ENCODE peak calls at places on chromosomes 12 and 14, in ten cellular contexts. F, G, V, H, S, Q, A, N, W and P are unnamed samples.

GRCh38 chr14:91146661-91147060 is 32.8 kb downstream of the DGLUCY start:
- DNase-seq in F (peak; percentile 52), S (no peak), V (no peak), W (no peak), A (no peak), G (no peak), N (no peak), Q (no peak), H (no peak), P (no peak)

GRCh38 chr14:21300892-21301291 is 21.0 kb downstream of the RPGRIP1 start:
- DNase-seq in S (no peak), N (no peak), F (peak; percentile 53), W (no peak), H (no peak), G (no peak), A (no peak), Q (no peak), V (no peak), P (peak; percentile 11)

GRCh38 chr12:71838231-71838630 is 1.3 kb upstream of the TBC1D15 start:
- DNase-seq in N (no peak), S (no peak), F (no peak), V (no peak), H (no peak), W (no peak), G (no peak), A (no peak), Q (no peak), P (no peak)

GRCh38 chr14:35221462-35221861 is 70.7 kb upstream of the PSMA6 start:
- DNase-seq in V (no peak), A (no peak), Q (no peak), G (peak; percentile 28), S (no peak), F (no peak), W (no peak), H (no peak), N (no peak), P (no peak)

GRCh38 chr12:116346751-116347150 is 69.3 kb upstream of the MED13L start:
- DNase-seq in G (peak; percentile 85), A (peak; percentile 30), V (peak; percentile 18), Q (no peak), F (no peak), N (no peak), H (no peak), W (peak; percentile 57), S (peak; percentile 47), P (peak; percentile 72)

GRCh38 chr14:54893151-54893760 is 9.4 kb downstream of the GCH1 start:
- DNase-seq in H (no peak), Q (no peak), G (peak; percentile 80), F (no peak), A (no peak), N (peak; percentile 41), V (peak; percentile 60), S (peak; percentile 56), W (no peak), P (peak; percentile 87)

GRCh38 chr12:47763481-47764344 is 5.0 kb upstream of the RAPGEF3 start:
- DNase-seq in W (no peak), H (no peak), G (peak; percentile 61), N (no peak), V (peak; percentile 71), F (no peak), S (no peak), A (no peak), Q (no peak), P (peak; percentile 93)

GRCh38 chr12:31326689-31327659 is 1.0 kb upstream of the SINHCAF start:
- DNase-seq in H (no peak), S (no peak), Q (no peak), W (no peak), V (no peak), G (no peak), A (no peak), F (no peak), N (no peak), P (no peak)

GRCh38 chr12:115944392-115944742 is 333.1 kb downstream of the MED13L start:
- DNase-seq in A (no peak), F (no peak), V (no peak), G (no peak), N (no peak), S (no peak), Q (no peak), H (no peak), W (no peak), P (no peak)

GRCh38 chr12:42957136-42957535 is 367.6 kb upstream of the PRICKLE1 start:
- DNase-seq in Q (no peak), N (no peak), H (no peak), V (no peak), S (no peak), A (peak; percentile 29), F (no peak), G (no peak), W (no peak), P (no peak)

GRCh38 chr12:78684419-78684818 is 180.2 kb upstream of the SYT1 start:
- DNase-seq in S (no peak), H (no peak), V (no peak), N (no peak), G (no peak), A (no peak), Q (no peak), W (no peak), F (no peak), P (no peak)

GRCh38 chr12:85278598-85279448 is 1.2 kb upstream of the ALX1 start:
- DNase-seq in V (no peak), G (no peak), H (no peak), Q (no peak), A (no peak), S (no peak), N (no peak), F (no peak), W (no peak), P (no peak)

DNA sequence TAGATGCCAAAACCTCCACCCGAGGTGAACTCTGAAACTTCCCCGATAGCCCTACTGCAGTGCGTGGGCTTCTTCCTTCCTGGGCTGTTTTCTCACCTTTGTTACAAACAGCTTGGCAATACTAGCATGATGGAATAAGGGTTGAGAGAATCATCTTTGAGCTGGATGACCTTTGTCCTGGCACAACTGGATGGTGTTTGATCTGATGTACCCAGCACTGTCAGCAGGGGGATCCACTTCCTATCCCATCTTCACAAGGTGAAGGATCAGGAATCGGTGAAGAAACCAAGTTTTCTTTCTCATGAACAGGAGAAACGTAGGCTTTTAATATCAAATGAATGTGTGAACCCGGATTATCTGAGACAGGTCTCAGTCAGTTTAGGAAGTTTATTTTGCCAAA is 19.5 kb upstream of the LRRC10 start:
- DNase-seq in A (no peak), Q (no peak), S (no peak), W (no peak), F (no peak), N (no peak), V (no peak), H (no peak), G (peak; percentile 27), P (peak; percentile 23)
- TF ChIP-seq CTCF in A (no peak), Q (no peak), S (no peak), W (peak; percentile 36), F (no peak), N (no peak), V (peak; percentile 57), H (no peak), G (no peak), P (peak; percentile 35)

GRCh38 chr12:129186952-129187351 is 333.7 kb downstream of the GLT1D1 start:
- DNase-seq in F (no peak), S (no peak), V (no peak), N (no peak), Q (no peak), W (no peak), G (no peak), A (no peak), H (no peak), P (no peak)
- TF ChIP-seq CTCF in F (no peak), S (no peak), V (no peak), N (no peak), Q (no peak), W (no peak), G (no peak), A (no peak), H (no peak), P (no peak)

DNA sequence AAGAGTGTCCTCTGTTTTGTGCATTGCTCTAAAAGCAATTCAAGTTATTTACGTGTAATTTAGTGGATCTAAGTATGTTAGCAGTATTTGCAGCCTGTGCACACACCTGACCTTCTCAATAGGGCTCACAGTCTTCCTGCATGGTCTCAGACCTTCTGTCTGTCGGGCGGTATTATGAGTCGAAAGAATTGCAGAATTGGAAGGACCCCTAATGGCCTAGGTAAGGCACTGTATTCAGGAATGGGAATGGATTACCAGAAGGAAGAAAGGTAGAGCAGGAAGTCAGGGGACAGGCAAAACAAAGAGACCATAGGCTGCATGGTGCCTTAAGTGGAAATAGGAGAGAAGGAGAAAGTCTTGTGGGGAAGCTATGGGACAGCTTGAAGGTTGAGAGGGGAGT is 341.6 kb downstream of the VRK1 start:
- DNase-seq in V (no peak), H (no peak), Q (no peak), F (no peak), S (no peak), A (no peak), G (peak; percentile 4), W (no peak), N (no peak), P (no peak)
- TF ChIP-seq CTCF in V (no peak), H (no peak), Q (no peak), F (no peak), S (no peak), A (no peak), G (no peak), W (no peak), N (no peak), P (no peak)

GRCh38 chr12:28239918-28240317 is 49.7 kb downstream of the CCDC91 start:
- DNase-seq in A (no peak), H (no peak), V (no peak), G (no peak), Q (no peak), W (no peak), S (no peak), F (no peak), N (no peak), P (no peak)

GRCh38 chr12:28240853-28241252 is 50.6 kb downstream of the CCDC91 start:
- DNase-seq in N (no peak), A (no peak), G (no peak), H (no peak), W (no peak), S (no peak), Q (no peak), V (no peak), F (no peak), P (no peak)

GRCh38 chr12:28235985-28236384 is 45.7 kb downstream of the CCDC91 start:
- DNase-seq in A (no peak), N (no peak), Q (no peak), V (no peak), W (no peak), S (no peak), F (no peak), H (no peak), G (no peak), P (no peak)

GRCh38 chr12:28235017-28235416 is 44.8 kb downstream of the CCDC91 start:
- DNase-seq in W (no peak), G (no peak), H (no peak), F (no peak), Q (no peak), A (no peak), N (no peak), S (no peak), V (no peak), P (no peak)

DNA sequence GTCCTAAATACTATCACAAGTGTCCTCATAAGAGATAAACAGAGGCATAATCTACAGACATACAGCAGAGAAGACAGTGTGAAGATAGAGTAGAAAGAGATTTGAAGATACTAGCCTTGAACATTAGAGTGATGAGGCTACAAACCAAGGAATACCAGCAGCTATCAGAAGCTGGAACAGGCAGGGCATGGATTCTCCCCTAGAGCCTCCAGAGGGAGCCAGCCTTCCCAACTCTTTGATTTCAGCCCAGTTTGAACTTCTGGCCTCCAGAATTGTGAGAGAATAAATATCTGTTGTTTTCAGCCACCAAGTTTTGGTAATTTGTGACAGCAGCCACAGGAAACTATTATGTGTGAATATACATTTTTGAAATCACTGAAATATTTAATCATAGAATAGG is 47.2 kb downstream of the CCDC91 start:
- DNase-seq in Q (no peak), N (no peak), V (no peak), W (no peak), S (no peak), G (peak; percentile 25), A (no peak), F (no peak), H (no peak), P (peak; percentile 11)
- TF ChIP-seq CTCF in Q (no peak), N (no peak), V (peak; percentile 55), W (peak; percentile 22), S (no peak), G (no peak), A (no peak), F (no peak), H (no peak), P (peak; percentile 42)